ENCODE peak calls at places on chromosomes 1 and 21, in four cellular contexts. W is K562, K is GM12878, S is H1. U is an unnamed sample.

GRCh38 chr1:205449750-205450443 is 5.9 kb downstream of the BLACAT1 start:
- DNase-seq in W (peak; percentile 97), K (no peak), S (peak; percentile 77), U (peak; percentile 92)

GRCh38 chr1:7346070-7346596 is 425.0 kb upstream of the VAMP3 start:
- DNase-seq in W (no peak), K (no peak), S (no peak), U (peak; percentile 13)

GRCh38 chr1:57485643-57486042 is 61.8 kb upstream of the DAB1 start:
- DNase-seq in W (no peak), K (no peak), S (no peak), U (no peak)

GRCh38 chr21:46441961-46442498 is 16.7 kb upstream of the DIP2A start:
- DNase-seq in W (no peak), K (no peak), S (no peak), U (no peak)

GRCh38 chr1:175317309-175317708 is 124.7 kb upstream of the KIAA0040 start:
- DNase-seq in W (peak; percentile 58), K (no peak), S (peak; percentile 67), U (peak; percentile 59)

GRCh38 chr1:169696273-169697100 is 14.9 kb downstream of the SELL start:
- DNase-seq in W (no peak), K (no peak), S (no peak), U (no peak)

GRCh38 chr1:206769331-206769731 is 1.2 kb upstream of the IL19 start:
- DNase-seq in W (no peak), K (peak; percentile 96), S (no peak), U (no peak)

GRCh38 chr21:39663066-39663465 is 50.3 kb downstream of the B3GALT5 start:
- DNase-seq in W (no peak), K (no peak), S (no peak), U (no peak)

GRCh38 chr1:43246466-43247213 is 23.1 kb upstream of the TMEM125 start:
- DNase-seq in W (no peak), K (no peak), S (no peak), U (no peak)

GRCh38 chr1:10696977-10697376 is 99.5 kb downstream of the CASZ1 start:
- DNase-seq in W (no peak), K (no peak), S (no peak), U (no peak)

GRCh38 chr1:113834716-113835115 is 22.4 kb upstream of the RSBN1 start:
- DNase-seq in W (no peak), K (no peak), S (no peak), U (no peak)

GRCh38 chr1:58939666-58940370 is 156.0 kb upstream of the JUN start:
- DNase-seq in W (no peak), K (no peak), S (no peak), U (no peak)

GRCh38 chr1:52919051-52919719 is 2.4 kb downstream of the ECHDC2 start:
- DNase-seq in W (no peak), K (no peak), S (no peak), U (no peak)

GRCh38 chr1:32989160-32989894 is 24.7 kb upstream of the RNF19B start:
- DNase-seq in W (peak; percentile 63), K (no peak), S (no peak), U (no peak)

GRCh38 chr1:172135076-172135672 is 285.3 kb upstream of the C1orf105 start:
- DNase-seq in W (peak; percentile 26), K (no peak), S (no peak), U (peak; percentile 16)

GRCh38 chr1:204104331-204105222 is 31.7 kb downstream of the SOX13 start:
- DNase-seq in W (no peak), K (no peak), S (no peak), U (no peak)

GRCh38 chr1:63363014-63363413 is 4.4 kb upstream of the ALG6 start:
- DNase-seq in W (no peak), K (no peak), S (no peak), U (no peak)

GRCh38 chr1:12433323-12434053 is 184.5 kb downstream of the DHRS3 start:
- DNase-seq in W (peak; percentile 63), K (no peak), S (peak; percentile 52), U (peak; percentile 23)

GRCh38 chr1:154760469-154760933 is 109.6 kb downstream of the KCNN3 start:
- DNase-seq in W (peak; percentile 83), K (no peak), S (peak; percentile 93), U (no peak)

GRCh38 chr1:67861856-67862516 is 28.7 kb upstream of the GNG12 start:
- DNase-seq in W (no peak), K (no peak), S (no peak), U (no peak)

GRCh38 chr1:51415963-51416362 is 85.6 kb upstream of the TTC39A start:
- DNase-seq in W (no peak), K (no peak), S (no peak), U (no peak)

DNA sequence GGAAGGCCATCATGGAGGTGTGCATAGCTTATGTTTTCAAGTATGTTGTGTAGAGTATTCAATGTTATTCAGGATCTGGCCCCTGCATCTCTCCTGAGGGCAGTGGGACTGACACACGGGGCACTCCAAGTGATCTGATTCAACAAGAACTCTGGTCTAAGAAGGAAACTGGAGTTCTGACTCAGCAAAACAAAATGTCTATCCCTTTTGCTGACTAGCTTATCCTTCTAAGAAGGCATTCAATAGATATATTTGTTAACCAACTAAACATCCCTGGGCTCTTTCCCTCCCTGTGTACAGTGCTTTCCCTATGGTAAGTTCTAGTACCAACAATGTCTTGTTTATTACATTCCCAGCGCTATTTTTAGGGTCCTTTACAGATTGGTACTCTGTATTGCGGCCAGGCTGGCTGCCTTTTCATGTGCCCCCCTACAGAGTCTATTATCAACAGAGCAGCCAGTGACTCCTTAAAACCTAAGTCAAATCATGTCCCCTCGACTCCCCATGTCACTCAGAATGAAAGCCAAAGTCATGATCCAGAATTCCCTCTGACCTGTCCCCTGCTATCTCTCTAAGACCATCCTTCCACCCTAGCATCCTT is 304.9 kb downstream of the KCNH1 start:
- DNase-seq in W (no peak), K (no peak), S (no peak), U (no peak)
- TF ChIP-seq ZNF274 in W (no peak), K (no peak), S (no peak), U (no peak)

DNA sequence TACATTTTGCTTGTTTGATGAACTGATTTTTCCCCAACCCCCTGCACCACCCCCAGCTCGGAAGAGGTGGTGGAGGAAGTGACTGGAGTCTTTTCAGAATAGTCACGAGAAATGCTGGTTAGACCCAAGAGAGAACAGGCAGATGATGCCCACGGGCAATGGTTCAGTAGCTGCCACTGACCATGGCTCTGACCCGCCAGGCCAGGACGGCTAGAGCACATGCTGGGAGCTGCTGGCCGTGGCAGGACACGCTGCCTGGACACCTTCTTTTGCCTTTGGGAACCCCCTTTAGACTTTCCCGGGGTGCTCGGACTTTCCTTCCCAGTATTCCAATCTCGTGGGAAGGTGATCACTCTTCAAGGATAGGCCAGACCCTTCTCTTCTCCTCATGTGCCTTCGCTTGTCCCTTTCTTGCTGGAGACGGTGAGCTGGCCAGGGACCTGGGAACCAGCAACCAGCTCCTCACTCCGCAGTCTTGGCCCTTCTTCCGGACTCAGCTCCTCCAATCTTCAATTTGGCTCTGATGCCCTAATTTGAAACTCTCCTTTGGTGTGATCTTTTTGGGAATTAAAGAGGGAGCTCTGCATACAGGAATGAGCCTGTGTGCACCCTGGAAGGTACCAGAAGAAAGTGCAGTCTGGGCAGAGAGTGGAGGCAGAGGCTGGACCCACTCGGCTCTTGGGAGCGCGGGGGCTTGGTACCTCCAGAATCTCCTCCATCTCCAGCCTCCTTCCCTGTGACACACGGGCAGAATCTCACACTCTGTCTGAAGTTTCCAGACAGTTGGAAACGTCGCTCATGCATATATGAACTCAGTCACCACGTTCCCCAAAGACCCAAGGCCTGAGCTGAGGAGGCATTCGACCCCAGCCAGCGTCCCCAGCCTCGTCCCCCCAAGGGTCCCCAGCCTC is 4.0 kb upstream of the PDE9A start:
- DNase-seq in W (no peak), K (no peak), S (no peak), U (no peak)
- TF ChIP-seq YY1 in W (no peak), K (no peak), S (no peak), U (no peak)

GRCh38 chr1:156480015-156480368 is 20.6 kb downstream of the MEF2D start:
- DNase-seq in W (no peak), K (no peak), S (no peak), U (no peak)

GRCh38 chr1:156480411-156481192 is 20.0 kb downstream of the MEF2D start:
- DNase-seq in W (peak; percentile 72), K (no peak), S (peak; percentile 88), U (no peak)

GRCh38 chr1:156483397-156483796 is 17.2 kb downstream of the MEF2D start:
- DNase-seq in W (no peak), K (no peak), S (no peak), U (no peak)

GRCh38 chr1:156482276-156482675 is 18.3 kb downstream of the MEF2D start:
- DNase-seq in W (no peak), K (no peak), S (no peak), U (no peak)

GRCh38 chr1:156481527-156481926 is 19.0 kb downstream of the MEF2D start:
- DNase-seq in W (no peak), K (no peak), S (no peak), U (no peak)
- TF ChIP-seq ZNF274 in W (no peak), K (no peak), S (no peak), U (no peak)

GRCh38 chr1:234244482-234244881 is 128.8 kb upstream of the COA6 start:
- DNase-seq in W (no peak), K (peak; percentile 40), S (no peak), U (no peak)

GRCh38 chr1:234240680-234241079 is 132.6 kb upstream of the COA6 start:
- DNase-seq in W (no peak), K (no peak), S (no peak), U (no peak)

GRCh38 chr1:234246638-234247116 is 126.6 kb upstream of the COA6 start:
- DNase-seq in W (no peak), K (peak; percentile 93), S (no peak), U (no peak)

GRCh38 chr1:234242091-234242490 is 131.2 kb upstream of the COA6 start:
- DNase-seq in W (no peak), K (no peak), S (no peak), U (no peak)

GRCh38 chr1:234243872-234244271 is 129.4 kb upstream of the COA6 start:
- DNase-seq in W (no peak), K (no peak), S (no peak), U (no peak)
- TF ChIP-seq YY1 in W (no peak), K (no peak), S (no peak), U (no peak)

DNA sequence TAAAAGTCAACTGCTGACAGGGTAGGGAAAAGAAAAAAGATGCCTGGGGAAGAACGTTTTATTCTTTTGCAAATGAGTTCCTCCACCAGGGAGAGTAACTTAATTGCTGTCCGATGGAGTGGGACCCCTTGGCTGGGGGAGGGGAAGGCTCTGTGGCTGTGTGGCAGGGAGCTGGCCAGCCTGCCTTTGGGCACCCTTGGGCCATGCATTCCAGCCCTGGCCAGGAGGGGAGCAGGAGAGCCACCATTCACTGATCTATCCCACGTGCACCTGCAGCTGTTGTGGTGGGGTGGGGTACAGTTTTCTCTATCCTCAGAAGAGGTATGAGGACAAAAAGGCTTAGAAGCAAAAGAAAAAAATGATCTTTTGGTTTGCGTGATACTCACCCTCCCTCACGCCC is 116.9 kb downstream of the KCNK1 start:
- DNase-seq in W (peak; percentile 41), K (no peak), S (peak; percentile 67), U (peak; percentile 89)
- TF ChIP-seq ZNF274 in W (no peak), K (no peak), S (no peak), U (no peak)

DNA sequence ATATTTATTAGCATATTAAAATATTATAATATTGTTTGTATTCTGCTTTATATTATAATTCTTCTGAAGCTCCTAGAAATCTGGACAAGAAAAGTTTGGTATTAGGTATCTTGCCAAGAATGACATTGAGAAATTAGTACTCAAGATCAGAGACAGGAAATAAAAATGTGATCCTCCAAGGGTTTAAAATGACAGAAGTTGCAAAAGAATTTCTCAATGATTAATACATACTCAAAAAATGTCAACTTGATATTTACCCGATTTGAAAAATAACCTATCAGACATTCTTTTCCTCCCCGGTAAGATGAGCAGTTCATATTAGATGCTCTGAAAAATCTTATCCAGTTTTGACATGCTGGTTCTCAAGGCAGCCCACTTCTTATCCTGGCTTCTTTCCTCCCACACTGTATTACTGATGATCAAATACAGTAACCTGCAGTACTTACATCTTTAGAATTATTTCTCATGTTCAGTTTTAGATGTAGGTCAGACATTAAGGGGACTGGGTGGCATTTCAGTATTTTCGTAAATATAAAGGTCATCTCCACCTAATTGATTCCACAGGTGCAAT is 55.3 kb downstream of the CACHD1 start:
- DNase-seq in W (no peak), K (no peak), S (no peak), U (no peak)
- TF ChIP-seq YY1 in W (no peak), K (no peak), S (no peak), U (no peak)

U was measured in NT2/D1.